ENCODE peak calls at places on chromosomes 16 and 17, in nine cellular contexts. H is dorsolateral prefrontal cortex, N is ascending aorta, G is HTR-8/SVneo, V is H4, D is Ammon's horn, J is hippocampal formation, U is globus pallidus, P is stomach. O is an unnamed sample.

GRCh38 chr17:59783221-59784016 is 76.0 kb downstream of the VMP1 start:
- DNase-seq in H (no peak), N (no peak), G (no peak), V (peak), D (no peak), J (no peak), U (no peak), P (no peak), O (peak)

GRCh38 chr17:14921936-14922335 is 343.2 kb downstream of the PMP22 start:
- DNase-seq in H (no peak), N (no peak), G (no peak), V (no peak), D (no peak), J (no peak), U (no peak), P (no peak), O (no peak)

GRCh38 chr16:85926370-85926769 is 27.4 kb downstream of the IRF8 start:
- DNase-seq in H (no peak), N (no peak), G (no peak), V (no peak), D (no peak), J (no peak), U (no peak), P (no peak), O (no peak)

GRCh38 chr16:56742030-56742984 is 12.4 kb downstream of the NUP93 start:
- DNase-seq in H (no peak), N (no peak), G (peak), V (peak), D (no peak), J (no peak), U (no peak), P (no peak), O (no peak)

GRCh38 chr17:7774037-7774659 is 56.6 kb downstream of the DNAH2 start:
- DNase-seq in H (no peak), N (no peak), G (peak), V (peak), D (no peak), J (no peak), U (no peak), P (peak), O (no peak)

GRCh38 chr16:1132431-1132830 is 20.5 kb upstream of the CACNA1H start:
- DNase-seq in H (no peak), N (no peak), G (no peak), V (no peak), D (no peak), J (no peak), U (no peak), P (no peak), O (no peak)

GRCh38 chr17:50363217-50364060 is 9.5 kb downstream of the MRPL27 start:
- DNase-seq in H (peak), N (no peak), G (no peak), V (no peak), D (peak), J (peak), U (peak), P (no peak), O (no peak)

GRCh38 chr17:683040-683439 is 31.6 kb downstream of the VPS53 start:
- DNase-seq in H (no peak), N (no peak), G (no peak), V (no peak), D (no peak), J (no peak), U (no peak), P (no peak), O (no peak)

GRCh38 chr17:28854457-28855382 is at the start of gene ERAL1:
- DNase-seq in H (peak), N (peak), G (peak), V (peak), D (peak), J (peak), U (peak), P (peak), O (peak)

GRCh38 chr16:23114131-23114904 is 34.9 kb downstream of the USP31 start:
- DNase-seq in H (no peak), N (no peak), G (no peak), V (no peak), D (no peak), J (no peak), U (no peak), P (no peak), O (no peak)

GRCh38 chr16:57004387-57005250 is 15.3 kb downstream of the NLRC5 start:
- DNase-seq in H (no peak), N (no peak), G (no peak), V (no peak), D (no peak), J (no peak), U (no peak), P (no peak), O (no peak)

GRCh38 chr17:48505788-48506187 is 25.0 kb downstream of the HOXB1 start:
- DNase-seq in H (no peak), N (no peak), G (peak), V (peak), D (peak), J (no peak), U (no peak), P (no peak), O (no peak)

GRCh38 chr17:80913928-80914821 is 77.5 kb upstream of the CHMP6 start:
- DNase-seq in H (peak), N (no peak), G (no peak), V (no peak), D (no peak), J (no peak), U (no peak), P (no peak), O (no peak)